ENCODE peak calls at places on chromosome 1, in four cellular contexts. A is IMR-90, T is H9, O is mesendoderm. Y is an unnamed sample.
A peak's percentile ranks its signal among the peaks of the same experiment; 100 is the strongest.

GRCh38 chr1:14778882-14779594 is 180.6 kb downstream of the KAZN start:
- DNase-seq in T (peak; percentile 83), A (peak; percentile 15), O (peak; percentile 71), Y (peak; percentile 45)

GRCh38 chr1:12113433-12114339 is 50.6 kb downstream of the TNFRSF8 start:
- DNase-seq in T (no peak), A (peak; percentile 63), O (peak; percentile 28), Y (no peak)

GRCh38 chr1:117098287-117098890 is 23.2 kb downstream of the TRIM45 start:
- DNase-seq in A (no peak), T (no peak), O (no peak), Y (no peak)

GRCh38 chr1:113949007-113949406 is 19.9 kb downstream of the HIPK1 start:
- DNase-seq in T (no peak), A (no peak), O (no peak), Y (no peak)

GRCh38 chr1:110785055-110785454 is 87.9 kb upstream of the CD53 start:
- DNase-seq in T (no peak), O (no peak), A (no peak), Y (no peak)

GRCh38 chr1:22780696-22781095 is 70.1 kb downstream of the EPHB2 start:
- DNase-seq in O (peak; percentile 79), A (peak; percentile 16), T (peak; percentile 94), Y (peak; percentile 73)

GRCh38 chr1:85134583-85135455 is 66.0 kb downstream of the SYDE2 start:
- DNase-seq in O (no peak), A (peak; percentile 86), T (no peak), Y (no peak)

GRCh38 chr1:229567109-229567868 is 8.8 kb upstream of the ABCB10 start:
- DNase-seq in A (no peak), O (no peak), T (no peak), Y (no peak)

GRCh38 chr1:52629021-52629643 is 3.8 kb upstream of the SHISAL2A start:
- DNase-seq in T (peak; percentile 52), O (peak; percentile 28), A (peak; percentile 11), Y (peak; percentile 76)

GRCh38 chr1:203629509-203630082 is 3.0 kb downstream of the ATP2B4 start:
- DNase-seq in T (peak; percentile 54), A (peak; percentile 52), O (peak; percentile 73), Y (no peak)

GRCh38 chr1:186188004-186188539 is 187.0 kb downstream of the TPR start:
- DNase-seq in O (no peak), A (peak; percentile 94), T (no peak), Y (no peak)

GRCh38 chr1:44811234-44811633 is 2.9 kb downstream of the BTBD19 start:
- DNase-seq in A (no peak), O (no peak), T (no peak), Y (no peak)

GRCh38 chr1:151720190-151720953 is 950 bp upstream of the RIIAD1 start:
- DNase-seq in T (no peak), A (peak; percentile 22), O (no peak), Y (no peak)

GRCh38 chr1:14067036-14067435 is 367.0 kb downstream of the PRDM2 start:
- DNase-seq in O (no peak), T (no peak), A (no peak), Y (no peak)

GRCh38 chr1:31703431-31704260 is at the start of gene COL16A1:
- DNase-seq in T (peak; percentile 71), A (peak; percentile 52), O (peak; percentile 54), Y (no peak)

GRCh38 chr1:241998412-241998921 is 431 bp downstream of the MAP1LC3C start:
- DNase-seq in A (peak; percentile 73), T (peak; percentile 82), O (peak; percentile 93), Y (peak; percentile 42)

GRCh38 chr1:213688655-213689054 is 299.1 kb upstream of the PROX1 start:
- DNase-seq in A (no peak), T (no peak), O (no peak), Y (no peak)

GRCh38 chr1:201266774-201267173 is 16.5 kb upstream of the PKP1 start:
- DNase-seq in A (peak; percentile 95), O (no peak), T (peak; percentile 1), Y (no peak)

GRCh38 chr1:202291961-202292712 is 49.6 kb downstream of the UBE2T start:
- DNase-seq in T (no peak), O (no peak), A (peak; percentile 88), Y (no peak)

GRCh38 chr1:23825762-23826522 is 713 bp upstream of the HMGCL start:
- DNase-seq in A (no peak), O (no peak), T (no peak), Y (no peak)

GRCh38 chr1:109619655-109620395 is at the start of gene AMPD2:
- DNase-seq in O (peak; percentile 85), A (peak; percentile 89), T (peak; percentile 80), Y (peak; percentile 52)

GRCh38 chr1:109619405-109619654 is at the start of gene GNAT2:
- DNase-seq in T (no peak), A (no peak), O (no peak), Y (no peak)

GRCh38 chr1:109615879-109616278 is 3.5 kb downstream of the GNAT2 start:
- DNase-seq in T (no peak), O (no peak), A (peak; percentile 46), Y (no peak)

GRCh38 chr1:109618614-109619404 is 607 bp downstream of the GNAT2 start:
- DNase-seq in A (no peak), O (no peak), T (no peak), Y (no peak)

DNA sequence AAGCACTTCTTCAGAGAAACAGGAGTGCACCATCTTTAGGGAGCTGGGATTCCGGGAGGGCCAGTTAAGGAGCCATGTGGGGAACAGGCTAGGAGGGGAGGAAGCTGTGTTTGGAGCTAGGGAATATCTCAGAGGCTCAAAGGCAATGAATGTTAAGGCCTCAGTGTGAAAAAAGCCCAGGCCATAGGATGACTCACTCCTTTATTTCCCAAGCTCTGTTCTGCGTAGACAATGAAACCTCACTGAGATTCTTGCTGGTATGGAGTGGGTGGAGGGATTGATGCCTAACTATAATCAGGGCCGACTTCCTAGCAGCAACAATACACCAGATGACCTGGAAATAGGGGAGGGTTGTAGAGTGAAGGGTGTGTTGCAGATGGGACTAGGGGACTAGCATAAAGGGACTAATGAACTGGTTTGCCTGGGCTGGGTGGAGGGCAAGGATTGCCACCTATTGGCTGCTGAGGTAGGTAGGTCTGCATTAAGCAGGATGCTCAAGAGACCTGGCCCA is 2.1 kb downstream of the GNAT2 start:
- DNase-seq in A (peak; percentile 97), T (peak; percentile 59), O (peak; percentile 95), Y (peak; percentile 59)
- H3K18ac ChIP-seq in A (peak overlapping the region; percentile 83), T (no peak overlapping the region), O (no peak overlapping the region), Y (no peak overlapping the region)

DNA sequence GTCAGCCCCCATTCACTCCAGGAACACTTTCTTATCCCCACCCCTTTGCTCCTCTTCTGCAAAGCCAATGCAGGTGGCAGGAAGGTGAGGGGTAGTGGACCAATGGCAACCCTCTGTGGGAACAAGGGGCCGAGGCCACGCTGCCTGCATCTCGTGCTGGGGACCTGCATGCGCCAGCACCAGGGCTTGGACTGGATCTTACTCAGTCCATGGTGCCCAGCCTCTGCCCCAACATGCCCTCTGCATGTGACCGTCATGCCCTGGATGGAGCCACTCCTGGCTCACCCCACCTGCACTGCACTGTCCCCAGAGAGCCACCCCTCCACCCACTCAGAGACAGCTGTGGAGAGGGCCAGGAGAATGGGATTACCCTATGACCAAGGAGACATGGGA is 22.2 kb downstream of the CITED4 start:
- DNase-seq in T (no peak), A (no peak), O (no peak), Y (no peak)
- H2BK15ac ChIP-seq in T (no peak overlapping the region), A (no peak overlapping the region), O (no peak overlapping the region), Y (peak overlapping the region; percentile 40)

GRCh38 chr1:21335088-21335678 is 44.9 kb upstream of the ECE1 start:
- DNase-seq in A (no peak), T (no peak), O (no peak), Y (no peak)
- H3K18ac ChIP-seq in A (peak overlapping the region; percentile 90), T (peak overlapping the region; percentile 46), O (peak overlapping the region; percentile 3), Y (peak overlapping the region; percentile 81)

GRCh38 chr1:6941786-6942185 is 156.5 kb downstream of the CAMTA1 start:
- DNase-seq in O (no peak), A (no peak), T (no peak), Y (no peak)
- H2BK15ac ChIP-seq in O (no peak overlapping the region), A (no peak overlapping the region), T (no peak overlapping the region), Y (no peak overlapping the region)

DNA sequence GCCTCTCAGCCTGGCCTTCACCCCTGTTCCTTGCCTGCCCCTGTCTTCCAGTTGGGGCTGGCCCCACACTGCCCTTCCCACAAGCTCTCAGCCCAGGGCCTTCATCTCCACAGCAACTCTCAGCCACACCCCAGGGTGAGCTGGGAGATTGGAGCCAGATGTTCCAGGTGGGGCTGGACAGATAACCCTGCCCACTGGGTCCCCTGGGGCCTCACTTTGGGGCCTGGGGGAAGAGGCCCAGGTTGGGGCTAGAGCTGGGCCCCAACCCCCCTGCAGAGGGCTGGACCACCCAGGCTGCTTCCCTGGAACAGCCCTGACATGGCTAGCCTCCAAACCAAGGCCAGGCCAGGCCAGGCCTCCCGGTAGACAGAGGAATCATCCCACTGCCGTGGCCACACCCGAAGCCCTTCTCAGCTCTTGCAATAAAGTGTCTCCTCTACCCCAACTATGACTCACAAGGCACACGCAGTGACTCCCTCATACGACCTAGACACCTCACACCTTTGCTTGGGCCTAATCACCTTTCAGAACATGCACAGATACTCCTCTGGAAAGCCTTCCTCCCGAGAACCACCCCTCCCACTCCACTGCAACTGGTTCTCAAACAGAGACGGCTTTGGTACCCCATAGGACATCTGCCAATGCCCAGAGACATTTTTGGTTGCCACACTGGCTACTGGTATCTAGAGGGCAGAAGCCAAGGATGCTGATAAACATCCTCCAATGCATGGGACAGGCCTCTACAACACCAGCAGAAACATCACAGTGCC is 22.2 kb downstream of the SLC2A1 start:
- DNase-seq in A (peak; percentile 71), O (no peak), T (no peak), Y (no peak)
- H3K18ac ChIP-seq in A (peak overlapping the region; percentile 21), O (no peak overlapping the region), T (no peak overlapping the region), Y (peak overlapping the region; percentile 57)

Y was measured in neuronal stem cell.